ENCODE peak calls at places on chromosomes 1 and 21, in four cellular contexts. Z is NCI-H1092 treated with DMSO at 0.1 percent for 48 hours; J is activated CD8-positive, alpha-beta memory T cell treated with anti-CD3 and anti-CD28 coated beads, Interleukin-2, amount 10 ng/mL, durations not matched to agents 7 days and 5 days; F is effector memory CD8-positive, alpha-beta T cell. K is an unnamed sample.

GRCh38 chr1:16153999-16154673 is 1.7 kb downstream of the EPHA2 start:
- DNase-seq in Z (no peak), F (no peak), J (no peak), K (no peak)

GRCh38 chr1:19044975-19045831 is 88.7 kb upstream of the IFFO2 start:
- DNase-seq in F (peak), Z (no peak), J (peak), K (no peak)

GRCh38 chr1:43858324-43858723 is 75.3 kb upstream of the ARTN start:
- DNase-seq in J (no peak), Z (no peak), F (no peak), K (no peak)

GRCh38 chr1:237012789-237013383 is 8.6 kb upstream of the MT1HL1 start:
- DNase-seq in J (no peak), Z (peak), F (no peak), K (peak)

GRCh38 chr1:41454406-41454805 is 30.1 kb downstream of the EDN2 start:
- DNase-seq in F (no peak), Z (no peak), J (no peak), K (no peak)

GRCh38 chr1:101257500-101258325 is 20.9 kb downstream of the S1PR1 start:
- DNase-seq in F (no peak), J (peak), Z (no peak), K (no peak)

GRCh38 chr1:53303651-53304515 is 24.0 kb downstream of the LRP8 start:
- DNase-seq in Z (peak), J (no peak), F (no peak), K (no peak)

GRCh38 chr1:6178751-6179563 is 1.2 kb downstream of the CHD5 start:
- DNase-seq in J (no peak), F (no peak), Z (no peak), K (no peak)

GRCh38 chr21:41350436-41351155 is 11.2 kb upstream of the MX2 start:
- DNase-seq in J (no peak), Z (no peak), F (no peak), K (no peak)

GRCh38 chr1:65253800-65254319 is 55.5 kb upstream of the DNAJC6 start:
- DNase-seq in F (no peak), Z (no peak), J (no peak), K (no peak)

GRCh38 chr1:117396074-117396473 is 28.8 kb downstream of the MAN1A2 start:
- DNase-seq in F (no peak), J (no peak), Z (no peak), K (no peak)

GRCh38 chr1:14815175-14815882 is 216.8 kb downstream of the KAZN start:
- DNase-seq in Z (no peak), F (no peak), J (no peak), K (peak)

GRCh38 chr1:169890761-169891538 is 2.7 kb downstream of the SCYL3 start:
- DNase-seq in J (peak), F (peak), Z (no peak), K (no peak)

GRCh38 chr1:159430985-159431384 is 1.0 kb upstream of the OR10J4 start:
- DNase-seq in Z (no peak), F (no peak), J (no peak), K (no peak)

GRCh38 chr1:211705439-211706205 is 30.2 kb upstream of the NEK2 start:
- DNase-seq in J (no peak), F (no peak), Z (no peak), K (no peak)

GRCh38 chr1:196393742-196394141 is 214.5 kb downstream of the KCNT2 start:
- DNase-seq in Z (no peak), J (no peak), F (no peak), K (no peak)

GRCh38 chr21:38503588-38503987 is 5.3 kb upstream of the ERG start:
- DNase-seq in F (no peak), J (no peak), Z (no peak), K (no peak)

GRCh38 chr1:63621698-63622097 is 28.5 kb downstream of the PGM1 start:
- DNase-seq in J (no peak), Z (no peak), F (no peak), K (no peak)

GRCh38 chr1:86339906-86340305 is 56.2 kb downstream of the ODF2L start:
- DNase-seq in J (no peak), F (no peak), Z (no peak), K (no peak)

GRCh38 chr1:19122668-19123067 is 87.4 kb downstream of the UBR4 start:
- DNase-seq in J (no peak), Z (no peak), F (no peak), K (no peak)

GRCh38 chr21:45591619-45592207 is 49.5 kb upstream of the SLC19A1 start:
- DNase-seq in Z (no peak), J (no peak), F (no peak), K (no peak)

GRCh38 chr1:18373151-18373550 is 107.6 kb upstream of the KLHDC7A start:
- DNase-seq in Z (no peak), F (no peak), J (no peak), K (no peak)

GRCh38 chr1:156852414-156852874 is 6.5 kb downstream of the INSRR start:
- DNase-seq in Z (peak), F (no peak), J (no peak), K (peak)

GRCh38 chr1:166152977-166153376 is 13.8 kb downstream of the FAM78B start:
- DNase-seq in J (no peak), F (no peak), Z (no peak), K (no peak)

GRCh38 chr1:180221461-180221860 is 8.6 kb upstream of the LHX4 start:
- DNase-seq in J (no peak), Z (no peak), F (no peak), K (no peak)

GRCh38 chr21:45636921-45637646 is 6.4 kb upstream of the PCBP3 start:
- DNase-seq in J (peak), F (no peak), Z (no peak), K (no peak)

GRCh38 chr1:84298336-84298687 is 3.2 kb upstream of the SAMD13 start:
- DNase-seq in Z (peak), F (peak), J (peak), K (no peak)

GRCh38 chr1:184903111-184903692 is 71.1 kb downstream of the NIBAN1 start:
- DNase-seq in F (no peak), Z (no peak), J (no peak), K (no peak)

GRCh38 chr21:35150562-35151226 is 101.6 kb upstream of the RUNX1 start:
- DNase-seq in Z (no peak), F (no peak), J (no peak), K (no peak)

GRCh38 chr1:167344112-167344511 is 123.4 kb downstream of the POU2F1 start:
- DNase-seq in F (no peak), Z (no peak), J (no peak), K (no peak)

GRCh38 chr1:38418195-38419030 is 371.8 kb upstream of the POU3F1 start:
- DNase-seq in F (no peak), J (no peak), Z (peak), K (peak)

GRCh38 chr1:174448531-174448883 is 743 bp downstream of the GPR52 start:
- DNase-seq in Z (peak), F (no peak), J (no peak), K (peak)

GRCh38 chr1:15220825-15221431 is 26.1 kb upstream of the FHAD1 start:
- DNase-seq in F (no peak), J (no peak), Z (no peak), K (no peak)

GRCh38 chr1:87176090-87176489 is 152.6 kb upstream of the LMO4 start:
- DNase-seq in F (no peak), J (no peak), Z (no peak), K (no peak)

GRCh38 chr1:155961937-155962336 is 16.4 kb downstream of the ARHGEF2 start:
- DNase-seq in J (no peak), F (no peak), Z (no peak), K (no peak)

GRCh38 chr1:182761396-182762395 is 27.9 kb upstream of the NPL start:
- DNase-seq in F (no peak), J (no peak), Z (peak), K (peak)

GRCh38 chr1:116870322-116870721 is 39.4 kb upstream of the PTGFRN start:
- DNase-seq in F (no peak), J (no peak), Z (no peak), K (no peak)

GRCh38 chr1:226937940-226938725 is 2.0 kb upstream of the COQ8A start:
- DNase-seq in F (no peak), J (no peak), Z (no peak), K (no peak)

GRCh38 chr1:63276625-63277024 is 45.7 kb upstream of the FOXD3 start:
- DNase-seq in J (no peak), Z (no peak), F (no peak), K (no peak)

GRCh38 chr1:246689409-246689997 is 34.7 kb upstream of the SCCPDH start:
- DNase-seq in Z (peak), J (peak), F (peak), K (peak)

K was measured in NCI-H1105 treated with DMSO at 0.1 percent for 48 hours.